ENCODE peak calls at places on chromosomes 7 and 10, in five cellular contexts. U is T-cell, T is natural killer cell, P is left lobe of liver, K is gastroesophageal sphincter. Z is an unnamed sample.

GRCh38 chr10:24168258-24169170 is 40.4 kb upstream of the KIAA1217 start:
- ATAC-seq in K (no peak), P (peak), U (no peak), T (no peak), Z (no peak)

GRCh38 chr7:30446266-30446665 is 32.3 kb downstream of the NOD1 start:
- ATAC-seq in T (no peak), K (peak), U (no peak), P (peak), Z (peak)

GRCh38 chr10:62422068-62422590 is 48.0 kb downstream of the ZNF365 start:
- ATAC-seq in P (no peak), K (no peak), U (no peak), T (no peak), Z (no peak)

GRCh38 chr7:114312649-114313048 is 102.0 kb upstream of the FOXP2 start:
- ATAC-seq in T (no peak), K (no peak), P (no peak), U (no peak), Z (no peak)

GRCh38 chr7:99839560-99840011 is 11.8 kb downstream of the CYP3A43 start:
- ATAC-seq in T (no peak), P (no peak), K (no peak), U (no peak), Z (peak)

GRCh38 chr7:2282185-2282751 is 32.0 kb downstream of the SNX8 start:
- ATAC-seq in P (no peak), U (no peak), T (no peak), K (no peak), Z (no peak)

GRCh38 chr7:17556247-17556646 is 257.8 kb downstream of the AHR start:
- ATAC-seq in U (no peak), T (no peak), K (no peak), P (no peak), Z (no peak)

GRCh38 chr7:96235281-96235680 is 86.6 kb downstream of the SLC25A13 start:
- ATAC-seq in K (no peak), U (no peak), P (no peak), T (no peak), Z (no peak)

GRCh38 chr7:80047856-80048459 is 86.7 kb upstream of the GNAI1 start:
- ATAC-seq in P (no peak), K (no peak), U (no peak), T (no peak), Z (no peak)

GRCh38 chr10:95567903-95568630 is 6.9 kb upstream of the SORBS1 start:
- ATAC-seq in P (no peak), K (no peak), U (no peak), T (no peak), Z (no peak)

GRCh38 chr10:132162590-132163277 is 24.0 kb upstream of the DPYSL4 start:
- ATAC-seq in P (peak), U (no peak), K (no peak), T (no peak), Z (peak)

GRCh38 chr10:50981904-50982303 is 92.4 kb upstream of the PRKG1 start:
- ATAC-seq in T (no peak), K (no peak), P (no peak), U (no peak), Z (no peak)

GRCh38 chr10:3108575-3109105 is 41.3 kb downstream of the PFKP start:
- ATAC-seq in K (no peak), U (no peak), P (no peak), T (no peak), Z (no peak)

GRCh38 chr7:27185013-27185707 is at the start of gene HOXA11:
- ATAC-seq in U (no peak), K (no peak), P (no peak), T (no peak), Z (peak)

GRCh38 chr7:16638282-16639265 is 7.0 kb downstream of the ANKMY2 start:
- ATAC-seq in T (no peak), P (peak), K (no peak), U (no peak), Z (no peak)

GRCh38 chr7:22696672-22697071 is 30.3 kb upstream of the IL6 start:
- ATAC-seq in P (no peak), T (no peak), U (no peak), K (no peak), Z (peak)

GRCh38 chr10:124741281-124741921 is 2.8 kb downstream of the FAM53B start:
- ATAC-seq in P (peak), K (peak), U (peak), T (peak), Z (peak)

GRCh38 chr7:117194445-117194844 is 128.4 kb downstream of the WNT2 start:
- ATAC-seq in U (no peak), T (no peak), P (no peak), K (no peak), Z (no peak)

GRCh38 chr7:117381357-117381756 is 45.9 kb downstream of the ASZ1 start:
- ATAC-seq in K (no peak), U (no peak), T (no peak), P (no peak), Z (no peak)

GRCh38 chr10:50552771-50553535 is 70.8 kb downstream of the SGMS1 start:
- ATAC-seq in T (peak), P (peak), K (peak), U (peak), Z (peak)

Z was measured in esophagus mucosa.